ENCODE peak calls at places on chromosome 22, in five cellular contexts. Z is EL; K is activated CD4-positive, CD25-positive, alpha-beta regulatory T cell treated with anti-CD3 and anti-CD28 coated beads, Interleukin-2, amount 50 U/mL, for 16 hours; X is AG10803; A is T1000. M is an unnamed sample.

GRCh38 chr22:36404436-36404835 is 16.7 kb upstream of the MYH9 start:
- DNase-seq in Z (no peak), A (no peak), X (no peak), K (no peak), M (no peak)

GRCh38 chr22:32623943-32624342 is 149.3 kb downstream of the FBXO7 start:
- DNase-seq in X (peak), A (peak), Z (peak), K (no peak), M (no peak)

GRCh38 chr22:30116362-30117117 is 36.3 kb downstream of the HORMAD2 start:
- DNase-seq in A (no peak), K (no peak), Z (peak), X (peak), M (peak)

GRCh38 chr22:23119492-23120414 is 22.0 kb downstream of the RSPH14 start:
- DNase-seq in A (no peak), K (peak), X (no peak), Z (no peak), M (no peak)

GRCh38 chr22:23395476-23396361 is 184.4 kb downstream of the IGLL1 start:
- DNase-seq in K (no peak), X (no peak), Z (no peak), A (no peak), M (no peak)

GRCh38 chr22:33757443-33758124 is 162.7 kb downstream of the LARGE1 start:
- DNase-seq in K (no peak), A (no peak), X (no peak), Z (no peak), M (no peak)

GRCh38 chr22:30212996-30213441 is 33.5 kb downstream of the LIF start:
- DNase-seq in Z (peak), A (no peak), X (peak), K (no peak), M (no peak)

GRCh38 chr22:50002791-50003190 is 9.8 kb downstream of the IL17REL start:
- DNase-seq in A (no peak), Z (no peak), K (no peak), X (peak), M (no peak)

GRCh38 chr22:27393371-27393770 is 408.2 kb downstream of the MN1 start:
- DNase-seq in X (no peak), A (no peak), Z (no peak), K (no peak), M (no peak)

GRCh38 chr22:23104109-23104971 is 34.0 kb downstream of the GNAZ start:
- DNase-seq in A (no peak), Z (no peak), X (no peak), K (no peak), M (no peak)

GRCh38 chr22:25368271-25368670 is 148.8 kb downstream of the CRYBB2 start:
- DNase-seq in A (no peak), Z (peak), K (no peak), X (peak), M (peak)

GRCh38 chr22:33405194-33405593 is 347.0 kb upstream of the SYN3 start:
- DNase-seq in A (no peak), X (no peak), K (no peak), Z (no peak), M (no peak)

GRCh38 chr22:42711281-42711731 is 9.4 kb downstream of the A4GALT start:
- DNase-seq in Z (no peak), A (no peak), X (no peak), K (no peak), M (no peak)

GRCh38 chr22:35582861-35583670 is 34.1 kb downstream of the MB start:
- DNase-seq in Z (peak), A (peak), X (peak), K (peak), M (peak)